ENCODE peak calls at places on chromosomes 2 and 18, in nine cellular contexts. One of them, this sample, is unnamed.
A peak's percentile ranks its signal among the peaks of the same experiment; 100 is the strongest.

GRCh38 chr2:25204190-25204838 is 35.9 kb upstream of the POMC start:
- DNase-seq in GM12865: peak; percentile 36
- DNase-seq in stomach: no peak
- DNase-seq in Panc1: no peak
- DNase-seq in CD4-positive, alpha-beta T cell: peak; percentile 19
- DNase-seq in progenitor cell of endocrine pancreas: no peak
- DNase-seq in MCF 10A: no peak
- DNase-seq in fibroblast of lung: no peak
- DNase-seq in H9: peak; percentile 57
- DNase-seq in this sample: no peak

GRCh38 chr2:81551040-81551634 is 1246.6 kb upstream of the LRRTM1 start:
- DNase-seq in GM12865: no peak
- DNase-seq in progenitor cell of endocrine pancreas: no peak
- DNase-seq in fibroblast of lung: no peak
- DNase-seq in MCF 10A: peak; percentile 4
- DNase-seq in H9: no peak
- DNase-seq in Panc1: no peak
- DNase-seq in CD4-positive, alpha-beta T cell: no peak
- DNase-seq in stomach: no peak
- DNase-seq in this sample: no peak

GRCh38 chr2:42100696-42101585 is 53.1 kb downstream of the PKDCC start:
- DNase-seq in stomach: peak; percentile 75
- DNase-seq in H9: peak; percentile 65
- DNase-seq in CD4-positive, alpha-beta T cell: peak; percentile 55
- DNase-seq in progenitor cell of endocrine pancreas: no peak
- DNase-seq in GM12865: peak; percentile 58
- DNase-seq in MCF 10A: no peak
- DNase-seq in Panc1: no peak
- DNase-seq in fibroblast of lung: peak; percentile 47
- DNase-seq in this sample: peak; percentile 37

GRCh38 chr2:231525248-231526163 is 4.7 kb downstream of the NMUR1 start:
- DNase-seq in H9: no peak
- DNase-seq in progenitor cell of endocrine pancreas: no peak
- DNase-seq in fibroblast of lung: no peak
- DNase-seq in MCF 10A: no peak
- DNase-seq in Panc1: no peak
- DNase-seq in GM12865: no peak
- DNase-seq in CD4-positive, alpha-beta T cell: no peak
- DNase-seq in stomach: no peak
- DNase-seq in this sample: no peak

GRCh38 chr2:189260361-189260761 is 80.8 kb upstream of the COL5A2 start:
- DNase-seq in stomach: no peak
- DNase-seq in fibroblast of lung: peak; percentile 64
- DNase-seq in GM12865: peak; percentile 13
- DNase-seq in progenitor cell of endocrine pancreas: no peak
- DNase-seq in CD4-positive, alpha-beta T cell: no peak
- DNase-seq in H9: no peak
- DNase-seq in MCF 10A: no peak
- DNase-seq in Panc1: no peak
- DNase-seq in this sample: no peak

GRCh38 chr2:140775426-140775825 is 1355.4 kb downstream of the LRP1B start:
- DNase-seq in Panc1: no peak
- DNase-seq in H9: no peak
- DNase-seq in GM12865: no peak
- DNase-seq in MCF 10A: no peak
- DNase-seq in stomach: no peak
- DNase-seq in progenitor cell of endocrine pancreas: no peak
- DNase-seq in fibroblast of lung: no peak
- DNase-seq in CD4-positive, alpha-beta T cell: no peak
- DNase-seq in this sample: no peak

GRCh38 chr2:108288534-108289106 is at the start of gene SULT1C2:
- DNase-seq in H9: peak; percentile 67
- DNase-seq in Panc1: no peak
- DNase-seq in MCF 10A: no peak
- DNase-seq in stomach: peak; percentile 35
- DNase-seq in GM12865: no peak
- DNase-seq in CD4-positive, alpha-beta T cell: no peak
- DNase-seq in progenitor cell of endocrine pancreas: peak; percentile 19
- DNase-seq in fibroblast of lung: peak; percentile 44
- DNase-seq in this sample: no peak

GRCh38 chr18:55910328-55910727 is 322.3 kb upstream of the TCF4 start:
- DNase-seq in Panc1: no peak
- DNase-seq in fibroblast of lung: no peak
- DNase-seq in progenitor cell of endocrine pancreas: no peak
- DNase-seq in MCF 10A: no peak
- DNase-seq in GM12865: peak; percentile 3
- DNase-seq in H9: no peak
- DNase-seq in stomach: no peak
- DNase-seq in CD4-positive, alpha-beta T cell: no peak
- DNase-seq in this sample: no peak

GRCh38 chr2:235011929-235012631 is 60.3 kb downstream of the SH3BP4 start:
- DNase-seq in H9: no peak
- DNase-seq in stomach: no peak
- DNase-seq in CD4-positive, alpha-beta T cell: no peak
- DNase-seq in progenitor cell of endocrine pancreas: no peak
- DNase-seq in GM12865: no peak
- DNase-seq in MCF 10A: no peak
- DNase-seq in Panc1: no peak
- DNase-seq in fibroblast of lung: no peak
- DNase-seq in this sample: no peak

GRCh38 chr2:60794271-60794863 is 38.3 kb downstream of the PAPOLG start:
- DNase-seq in H9: no peak
- DNase-seq in CD4-positive, alpha-beta T cell: no peak
- DNase-seq in progenitor cell of endocrine pancreas: no peak
- DNase-seq in fibroblast of lung: peak; percentile 46
- DNase-seq in stomach: no peak
- DNase-seq in GM12865: peak; percentile 43
- DNase-seq in MCF 10A: peak; percentile 27
- DNase-seq in Panc1: no peak
- DNase-seq in this sample: peak; percentile 12

GRCh38 chr18:76131738-76132137 is 363.3 kb downstream of the ZNF516 start:
- DNase-seq in MCF 10A: peak; percentile 98
- DNase-seq in fibroblast of lung: no peak
- DNase-seq in H9: no peak
- DNase-seq in stomach: no peak
- DNase-seq in Panc1: no peak
- DNase-seq in progenitor cell of endocrine pancreas: no peak
- DNase-seq in GM12865: no peak
- DNase-seq in CD4-positive, alpha-beta T cell: no peak
- DNase-seq in this sample: no peak

GRCh38 chr18:76121049-76121448 is 374.0 kb downstream of the ZNF516 start:
- DNase-seq in MCF 10A: no peak
- DNase-seq in progenitor cell of endocrine pancreas: no peak
- DNase-seq in CD4-positive, alpha-beta T cell: no peak
- DNase-seq in fibroblast of lung: no peak
- DNase-seq in GM12865: no peak
- DNase-seq in stomach: no peak
- DNase-seq in Panc1: no peak
- DNase-seq in H9: no peak
- DNase-seq in this sample: no peak

GRCh38 chr18:76130845-76131244 is 364.2 kb downstream of the ZNF516 start:
- DNase-seq in MCF 10A: peak; percentile 98
- DNase-seq in CD4-positive, alpha-beta T cell: no peak
- DNase-seq in H9: no peak
- DNase-seq in stomach: no peak
- DNase-seq in Panc1: no peak
- DNase-seq in fibroblast of lung: no peak
- DNase-seq in GM12865: no peak
- DNase-seq in progenitor cell of endocrine pancreas: no peak
- DNase-seq in this sample: no peak

DNA sequence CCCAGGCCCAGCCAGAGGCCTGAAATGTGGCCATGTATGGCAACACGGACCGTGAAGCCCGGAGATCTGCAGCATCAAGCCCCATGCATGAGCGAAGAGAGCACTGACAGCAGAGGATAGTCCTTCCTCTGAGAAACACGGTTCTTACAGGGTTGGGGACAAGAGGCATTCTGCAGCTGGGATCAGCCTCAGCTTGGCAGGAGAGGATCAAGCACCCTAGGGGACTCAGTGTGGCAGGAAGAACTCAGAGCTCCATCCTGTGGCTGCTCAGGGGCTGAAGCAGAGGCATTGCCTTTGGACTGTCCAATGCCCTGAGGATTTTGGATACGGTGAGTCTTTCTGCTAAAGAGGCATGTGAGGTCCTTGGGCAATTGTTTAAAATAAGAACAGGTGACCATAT is 368.7 kb downstream of the ZNF516 start:
- DNase-seq in GM12865: no peak
- DNase-seq in CD4-positive, alpha-beta T cell: no peak
- DNase-seq in stomach: no peak
- DNase-seq in MCF 10A: peak; percentile 17
- DNase-seq in fibroblast of lung: no peak
- DNase-seq in progenitor cell of endocrine pancreas: no peak
- DNase-seq in Panc1: no peak
- DNase-seq in H9: peak; percentile 60
- DNase-seq in this sample: no peak
- TF ChIP-seq CTCF in GM12865: no peak
- TF ChIP-seq CTCF in CD4-positive, alpha-beta T cell: no peak
- TF ChIP-seq CTCF in stomach: no peak
- TF ChIP-seq CTCF in MCF 10A: no peak
- TF ChIP-seq CTCF in fibroblast of lung: no peak
- TF ChIP-seq CTCF in progenitor cell of endocrine pancreas: peak; percentile 28
- TF ChIP-seq CTCF in Panc1: peak; percentile 26
- TF ChIP-seq CTCF in H9: peak; percentile 64
- TF ChIP-seq CTCF in this sample: no peak

DNA sequence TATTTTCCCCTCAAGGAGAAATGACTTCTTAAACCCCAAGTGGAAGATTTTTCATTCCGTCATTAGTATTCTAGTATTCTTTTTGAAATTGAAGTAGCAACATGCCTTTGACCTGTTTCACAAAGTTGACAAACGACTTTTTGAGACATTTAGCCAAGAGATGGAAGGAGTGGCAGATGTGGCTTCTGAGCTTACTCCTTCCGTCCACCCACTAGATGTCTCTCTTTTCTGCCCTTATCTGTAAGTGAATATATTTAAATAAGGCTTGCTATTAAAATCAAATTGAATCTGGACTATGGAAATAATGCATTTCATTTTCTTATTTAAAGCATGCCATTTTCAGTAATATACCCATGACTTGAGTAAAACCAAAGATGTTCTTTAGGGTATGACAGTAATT is 74.1 kb downstream of the ACTR3 start:
- DNase-seq in GM12865: no peak
- DNase-seq in CD4-positive, alpha-beta T cell: no peak
- DNase-seq in stomach: no peak
- DNase-seq in Panc1: no peak
- DNase-seq in MCF 10A: no peak
- DNase-seq in H9: no peak
- DNase-seq in progenitor cell of endocrine pancreas: no peak
- DNase-seq in fibroblast of lung: no peak
- DNase-seq in this sample: no peak
- TF ChIP-seq CTCF in GM12865: no peak
- TF ChIP-seq CTCF in CD4-positive, alpha-beta T cell: no peak
- TF ChIP-seq CTCF in stomach: no peak
- TF ChIP-seq CTCF in Panc1: peak; percentile 20
- TF ChIP-seq CTCF in MCF 10A: no peak
- TF ChIP-seq CTCF in H9: peak; percentile 30
- TF ChIP-seq CTCF in progenitor cell of endocrine pancreas: no peak
- TF ChIP-seq CTCF in fibroblast of lung: no peak
- TF ChIP-seq CTCF in this sample: peak; percentile 48

GRCh38 chr2:143581989-143582719 is 452.9 kb downstream of the ARHGAP15 start:
- DNase-seq in fibroblast of lung: peak; percentile 63
- DNase-seq in CD4-positive, alpha-beta T cell: no peak
- DNase-seq in stomach: no peak
- DNase-seq in H9: no peak
- DNase-seq in GM12865: no peak
- DNase-seq in progenitor cell of endocrine pancreas: no peak
- DNase-seq in Panc1: no peak
- DNase-seq in MCF 10A: peak; percentile 5
- DNase-seq in this sample: no peak
- TF ChIP-seq CTCF in fibroblast of lung: peak; percentile 55
- TF ChIP-seq CTCF in CD4-positive, alpha-beta T cell: no peak
- TF ChIP-seq CTCF in stomach: no peak
- TF ChIP-seq CTCF in H9: peak; percentile 46
- TF ChIP-seq CTCF in GM12865: no peak
- TF ChIP-seq CTCF in progenitor cell of endocrine pancreas: no peak
- TF ChIP-seq CTCF in Panc1: peak; percentile 12
- TF ChIP-seq CTCF in MCF 10A: peak; percentile 13
- TF ChIP-seq CTCF in this sample: peak; percentile 50

GRCh38 chr2:98578231-98578630 is 30.1 kb downstream of the COA5 start:
- DNase-seq in GM12865: no peak
- DNase-seq in Panc1: no peak
- DNase-seq in H9: no peak
- DNase-seq in MCF 10A: no peak
- DNase-seq in stomach: no peak
- DNase-seq in CD4-positive, alpha-beta T cell: no peak
- DNase-seq in progenitor cell of endocrine pancreas: no peak
- DNase-seq in fibroblast of lung: no peak
- DNase-seq in this sample: no peak

GRCh38 chr2:98576666-98577312 is 31.5 kb downstream of the COA5 start:
- DNase-seq in Panc1: no peak
- DNase-seq in GM12865: no peak
- DNase-seq in CD4-positive, alpha-beta T cell: no peak
- DNase-seq in progenitor cell of endocrine pancreas: no peak
- DNase-seq in H9: no peak
- DNase-seq in fibroblast of lung: no peak
- DNase-seq in stomach: no peak
- DNase-seq in MCF 10A: no peak
- DNase-seq in this sample: no peak

GRCh38 chr2:98579926-98580325 is 28.4 kb downstream of the COA5 start:
- DNase-seq in H9: no peak
- DNase-seq in Panc1: no peak
- DNase-seq in CD4-positive, alpha-beta T cell: no peak
- DNase-seq in MCF 10A: no peak
- DNase-seq in GM12865: no peak
- DNase-seq in stomach: no peak
- DNase-seq in fibroblast of lung: no peak
- DNase-seq in progenitor cell of endocrine pancreas: no peak
- DNase-seq in this sample: no peak

GRCh38 chr2:98580656-98581284 is 27.5 kb downstream of the COA5 start:
- DNase-seq in Panc1: no peak
- DNase-seq in CD4-positive, alpha-beta T cell: no peak
- DNase-seq in fibroblast of lung: no peak
- DNase-seq in MCF 10A: no peak
- DNase-seq in H9: no peak
- DNase-seq in GM12865: no peak
- DNase-seq in stomach: no peak
- DNase-seq in progenitor cell of endocrine pancreas: no peak
- DNase-seq in this sample: no peak

DNA sequence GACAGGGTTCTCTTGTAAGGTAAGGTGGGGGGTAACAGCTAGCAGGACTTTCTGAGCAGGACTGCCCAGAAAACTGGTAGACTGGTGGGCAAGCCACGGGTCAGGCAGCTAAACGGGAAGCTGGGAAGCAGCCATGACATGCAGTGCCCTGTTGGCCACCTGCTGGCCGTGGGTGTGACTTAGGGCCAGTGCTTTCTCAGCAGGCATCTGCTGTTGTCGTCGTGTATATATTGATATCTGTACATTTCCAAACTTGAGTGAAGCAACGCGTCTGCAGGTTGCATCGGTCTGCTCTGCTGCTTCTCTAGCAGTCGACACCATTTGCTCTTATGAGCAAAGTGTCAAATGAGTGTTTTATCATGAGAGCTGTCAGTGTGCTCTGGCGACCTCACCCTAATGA is 31.0 kb downstream of the COA5 start:
- DNase-seq in CD4-positive, alpha-beta T cell: no peak
- DNase-seq in MCF 10A: no peak
- DNase-seq in GM12865: no peak
- DNase-seq in fibroblast of lung: no peak
- DNase-seq in progenitor cell of endocrine pancreas: no peak
- DNase-seq in stomach: no peak
- DNase-seq in H9: no peak
- DNase-seq in Panc1: no peak
- DNase-seq in this sample: no peak
- TF ChIP-seq CTCF in CD4-positive, alpha-beta T cell: no peak
- TF ChIP-seq CTCF in MCF 10A: no peak
- TF ChIP-seq CTCF in GM12865: no peak
- TF ChIP-seq CTCF in fibroblast of lung: peak; percentile 20
- TF ChIP-seq CTCF in progenitor cell of endocrine pancreas: peak; percentile 29
- TF ChIP-seq CTCF in stomach: no peak
- TF ChIP-seq CTCF in H9: no peak
- TF ChIP-seq CTCF in Panc1: no peak
- TF ChIP-seq CTCF in this sample: peak; percentile 37